ENCODE peak calls at places on chromosomes 4 and X, in six cellular contexts. T, X, A, H, K and N are unnamed samples.

GRCh38 chr4:40630335-40631021 is 814 bp upstream of the RBM47 start:
- DNase-seq in T (no peak), X (peak), A (no peak), H (no peak), K (no peak), N (no peak)

GRCh38 chr4:56321246-56321645 is 66.0 kb downstream of the AASDH start:
- DNase-seq in T (no peak), X (no peak), A (no peak), H (peak), K (no peak), N (no peak)

GRCh38 chrX:154548028-154548316 is 552 bp downstream of the IKBKG start:
- DNase-seq in T (no peak), X (peak), A (no peak), H (no peak), K (no peak), N (peak)

GRCh38 chr4:40749717-40750460 is at the start of gene NSUN7:
- DNase-seq in T (no peak), X (peak), A (peak), H (no peak), K (peak), N (no peak)

GRCh38 chr4:69589884-69590283 is 49.6 kb downstream of the UGT2A2 start:
- DNase-seq in T (no peak), X (peak), A (no peak), H (no peak), K (no peak), N (no peak)

GRCh38 chr4:41358626-41359025 is 101.9 kb downstream of the UCHL1 start:
- DNase-seq in T (peak), X (peak), A (no peak), H (no peak), K (no peak), N (peak)

GRCh38 chrX:14616876-14617275 is 87.5 kb downstream of the GLRA2 start:
- DNase-seq in T (no peak), X (no peak), A (no peak), H (peak), K (no peak), N (peak)

GRCh38 chr4:146442801-146443200 is 78.9 kb downstream of the SLC10A7 start:
- DNase-seq in T (no peak), X (peak), A (no peak), H (peak), K (no peak), N (peak)

GRCh38 chr4:115121351-115122043 is 8.1 kb upstream of the NDST4 start:
- DNase-seq in T (no peak), X (peak), A (no peak), H (no peak), K (no peak), N (no peak)

GRCh38 chrX:52852110-52852872 is 15.6 kb downstream of the XAGE3 start:
- DNase-seq in T (no peak), X (no peak), A (peak), H (no peak), K (no peak), N (peak)

GRCh38 chr4:52006887-52007286 is 13.3 kb downstream of the LRRC66 start:
- DNase-seq in T (no peak), X (no peak), A (no peak), H (no peak), K (no peak), N (no peak)

GRCh38 chr4:75723802-75724065 is 643 bp upstream of the USO1 start:
- DNase-seq in T (no peak), X (no peak), A (no peak), H (no peak), K (no peak), N (no peak)

GRCh38 chr4:26866203-26866602 is 5.6 kb downstream of the STIM2 start:
- DNase-seq in T (no peak), X (no peak), A (no peak), H (no peak), K (no peak), N (no peak)

GRCh38 chrX:55919367-55920221 is 202.0 kb downstream of the RRAGB start:
- DNase-seq in T (no peak), X (no peak), A (no peak), H (no peak), K (no peak), N (no peak)

GRCh38 chr4:152991361-152991760 is 55.2 kb downstream of the FHDC1 start:
- DNase-seq in T (no peak), X (no peak), A (no peak), H (no peak), K (no peak), N (no peak)

GRCh38 chr4:130639871-130640270 is 1543.9 kb downstream of the C4orf33 start:
- DNase-seq in T (no peak), X (no peak), A (no peak), H (no peak), K (no peak), N (no peak)

GRCh38 chrX:66023726-66024467 is 16.0 kb downstream of the VSIG4 start:
- DNase-seq in T (no peak), X (no peak), A (no peak), H (no peak), K (no peak), N (no peak)

DNA sequence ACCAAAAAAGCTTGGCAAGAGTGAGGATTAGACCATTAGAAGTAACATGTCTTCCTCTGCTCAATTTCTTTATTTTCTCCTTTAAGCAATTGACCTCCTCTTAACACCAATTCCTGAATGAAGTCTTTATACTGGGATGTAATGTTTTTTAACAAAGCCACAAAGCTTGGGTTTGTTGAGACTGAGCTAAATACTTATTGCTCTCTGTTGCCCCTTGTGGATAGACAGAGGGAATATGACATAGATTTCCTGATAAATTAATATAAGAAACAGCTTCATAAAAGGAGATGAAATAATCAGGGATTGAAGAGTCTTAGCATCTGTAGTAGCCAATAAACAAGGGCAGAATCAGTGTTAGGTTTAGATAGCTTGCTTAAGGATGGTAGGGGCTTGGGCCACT is 57.6 kb downstream of the CCDC160 start:
- DNase-seq in T (no peak), X (peak), A (no peak), H (peak), K (no peak), N (peak)
- TF ChIP-seq CTCF in T (peak), X (peak), A (no peak), H (peak), K (no peak), N (peak)

GRCh38 chrX:46770006-46770816 is 11.3 kb upstream of the SLC9A7 start:
- DNase-seq in T (no peak), X (peak), A (no peak), H (peak), K (no peak), N (peak)
- H3K4me3 ChIP-seq in T (no peak), X (no peak), A (no peak), H (no peak), K (no peak), N (no peak)

GRCh38 chr4:24808261-24808660 is 12.9 kb downstream of the SOD3 start:
- DNase-seq in T (no peak), X (no peak), A (no peak), H (no peak), K (no peak), N (no peak)

GRCh38 chr4:24807611-24808010 is 12.2 kb downstream of the SOD3 start:
- DNase-seq in T (no peak), X (no peak), A (no peak), H (no peak), K (no peak), N (no peak)

GRCh38 chr4:24808955-24809354 is 13.6 kb downstream of the SOD3 start:
- DNase-seq in T (no peak), X (no peak), A (no peak), H (no peak), K (no peak), N (no peak)

GRCh38 chr4:24810016-24810415 is 14.6 kb downstream of the SOD3 start:
- DNase-seq in T (no peak), X (peak), A (no peak), H (no peak), K (no peak), N (peak)

DNA sequence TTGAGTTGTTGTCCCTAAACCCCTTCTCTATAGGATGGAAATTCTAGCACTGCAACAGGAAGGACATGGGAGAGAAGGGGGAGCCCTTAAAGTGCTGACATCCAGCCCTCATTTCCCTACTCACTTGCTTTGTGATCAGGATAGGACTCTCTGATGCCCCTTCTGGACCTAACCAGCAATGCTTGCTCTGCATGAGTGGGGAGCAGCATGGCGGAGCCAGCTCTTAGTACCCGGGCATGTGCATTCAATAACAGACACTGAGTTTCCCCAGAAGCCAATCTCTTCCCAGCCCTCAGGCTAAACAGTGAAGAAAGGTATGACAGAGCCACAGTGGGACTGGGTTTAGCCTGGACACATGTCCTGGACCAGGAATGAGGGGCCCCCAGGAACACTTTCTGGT is 14.0 kb downstream of the SOD3 start:
- DNase-seq in T (no peak), X (no peak), A (no peak), H (no peak), K (no peak), N (no peak)
- TF ChIP-seq CTCF in T (no peak), X (peak), A (no peak), H (no peak), K (no peak), N (no peak)

GRCh38 chr4:70992354-70992753 is 1.1 kb upstream of the DCK start:
- DNase-seq in T (peak), X (peak), A (peak), H (no peak), K (no peak), N (no peak)
- H3K4me3 ChIP-seq in T (peak), X (peak), A (no peak), H (no peak), K (peak), N (peak)

DNA sequence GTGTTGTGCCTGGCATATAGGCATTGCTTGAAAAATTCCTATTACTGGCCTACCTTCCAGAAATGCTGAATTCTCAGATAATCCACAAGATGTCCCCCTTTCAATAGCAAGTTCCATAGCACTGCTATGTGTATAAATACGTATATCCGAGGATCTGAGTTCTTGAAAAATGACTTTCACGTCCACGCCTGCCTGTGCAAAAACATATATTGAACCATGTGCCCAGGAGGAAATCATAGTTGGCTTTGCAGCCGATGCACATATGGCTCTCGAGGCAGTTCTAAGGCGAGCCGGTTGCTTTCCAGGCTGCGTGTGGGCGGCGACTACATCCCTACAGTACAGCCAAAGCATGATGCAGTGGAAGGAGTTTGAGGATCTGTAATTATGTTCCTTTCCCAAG is 55.4 kb upstream of the ESX1 start:
- DNase-seq in T (peak), X (peak), A (peak), H (peak), K (no peak), N (peak)
- TF ChIP-seq CTCF in T (peak), X (peak), A (peak), H (peak), K (no peak), N (peak)

GRCh38 chr4:121185960-121186359 is 21.8 kb upstream of the TNIP3 start:
- DNase-seq in T (peak), X (no peak), A (no peak), H (no peak), K (no peak), N (no peak)

GRCh38 chr4:121183359-121183758 is 19.2 kb upstream of the TNIP3 start:
- DNase-seq in T (no peak), X (no peak), A (no peak), H (no peak), K (no peak), N (no peak)

GRCh38 chr4:121180558-121180957 is 16.4 kb upstream of the TNIP3 start:
- DNase-seq in T (no peak), X (no peak), A (no peak), H (no peak), K (no peak), N (no peak)

GRCh38 chr4:121181493-121181892 is 17.4 kb upstream of the TNIP3 start:
- DNase-seq in T (no peak), X (no peak), A (no peak), H (no peak), K (no peak), N (no peak)

GRCh38 chr4:121182296-121182695 is 18.2 kb upstream of the TNIP3 start:
- DNase-seq in T (no peak), X (peak), A (no peak), H (peak), K (no peak), N (peak)
- H3K4me3 ChIP-seq in T (no peak), X (no peak), A (no peak), H (no peak), K (no peak), N (no peak)

DNA sequence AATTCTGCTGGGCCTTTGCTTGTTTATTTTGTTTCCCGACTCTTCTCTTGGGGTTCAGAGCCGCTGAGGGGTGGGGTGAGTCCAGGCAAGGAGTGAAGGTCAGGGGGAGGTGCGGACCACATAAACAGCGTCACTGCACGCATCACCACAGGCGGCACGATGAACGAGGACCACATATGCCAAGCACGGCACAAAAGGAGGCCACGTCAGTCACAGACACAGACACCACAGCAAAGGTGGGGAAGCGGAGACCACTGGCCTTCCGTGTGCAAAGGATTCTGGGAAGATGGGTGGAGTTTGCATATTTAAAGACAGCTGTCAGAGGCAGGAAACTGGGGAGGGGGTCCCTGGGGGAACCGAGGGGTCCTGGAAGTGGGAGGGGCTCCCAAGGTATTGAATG is 10.3 kb upstream of the TIMP1 start:
- DNase-seq in T (no peak), X (no peak), A (no peak), H (no peak), K (no peak), N (no peak)
- TF ChIP-seq CTCF in T (no peak), X (no peak), A (no peak), H (no peak), K (no peak), N (no peak)